ENCODE peak calls at places on chromosomes 4 and X, in seven cellular contexts. Q is progenitor cell of endocrine pancreas, A is fibroblast of villous mesenchyme, P is HFFc6, U is fibroblast of lung, V is sigmoid colon, H is endothelial cell. C is an unnamed sample.

GRCh38 chr4:110589297-110589696 is 33.6 kb downstream of the PITX2 start:
- DNase-seq in Q (no peak), A (peak), P (peak), U (peak), V (no peak), H (no peak), C (no peak)

GRCh38 chr4:54016504-54016903 is 47.9 kb downstream of the CHIC2 start:
- DNase-seq in Q (no peak), A (no peak), P (no peak), U (no peak), V (no peak), H (no peak), C (no peak)

GRCh38 chr4:8537041-8537461 is 43.1 kb upstream of the GPR78 start:
- DNase-seq in Q (no peak), A (peak), P (peak), U (peak), V (peak), H (no peak), C (no peak)

GRCh38 chr4:8364141-8364540 is 76.4 kb downstream of the ACOX3 start:
- DNase-seq in Q (no peak), A (no peak), P (no peak), U (no peak), V (peak), H (no peak), C (no peak)

GRCh38 chr4:163505374-163505773 is 10.9 kb downstream of the TMA16 start:
- DNase-seq in Q (no peak), A (peak), P (no peak), U (no peak), V (no peak), H (no peak), C (no peak)

GRCh38 chr4:1376841-1377605 is 29.2 kb downstream of the NKX1-1 start:
- DNase-seq in Q (no peak), A (no peak), P (no peak), U (no peak), V (peak), H (no peak), C (no peak)

GRCh38 chrX:130419263-130419662 is 17.5 kb downstream of the RBMX2 start:
- DNase-seq in Q (no peak), A (no peak), P (no peak), U (no peak), V (no peak), H (no peak), C (no peak)

GRCh38 chr4:30973993-30974392 is 253.8 kb downstream of the PCDH7 start:
- DNase-seq in Q (no peak), A (no peak), P (no peak), U (no peak), V (no peak), H (no peak), C (no peak)

GRCh38 chr4:3269105-3269927 is 20.4 kb downstream of the MSANTD1 start:
- DNase-seq in Q (peak), A (no peak), P (no peak), U (no peak), V (peak), H (no peak), C (no peak)

GRCh38 chr4:15851969-15852368 is 73.8 kb downstream of the CD38 start:
- DNase-seq in Q (no peak), A (no peak), P (no peak), U (no peak), V (no peak), H (no peak), C (no peak)

DNA sequence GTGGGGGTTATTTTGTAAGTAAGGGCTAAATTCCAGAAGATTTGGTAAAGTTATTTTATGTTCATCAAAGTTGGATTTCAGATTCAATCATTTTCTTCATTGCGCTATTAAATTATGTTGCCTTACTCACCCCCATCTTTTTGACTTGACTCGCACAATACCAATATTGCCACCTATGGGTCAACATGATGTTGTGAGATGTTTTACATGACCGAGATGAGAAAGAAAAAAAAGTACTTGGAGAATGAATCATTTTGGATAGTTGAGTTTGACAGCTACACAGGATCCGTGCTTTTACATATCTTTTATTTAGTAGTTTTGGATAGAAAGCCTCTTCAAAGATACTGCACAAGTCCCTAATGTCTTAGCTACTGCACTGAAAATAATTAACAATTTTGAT is 224.2 kb upstream of the EMCN start:
- DNase-seq in Q (no peak), A (peak), P (peak), U (peak), V (no peak), H (no peak), C (peak)
- TF ChIP-seq CTCF in Q (peak), A (peak), P (peak), U (peak), V (no peak), H (peak), C (peak)

GRCh38 chrX:19515615-19516105 is 352 bp upstream of the MAP3K15 start:
- DNase-seq in Q (no peak), A (no peak), P (no peak), U (no peak), V (no peak), H (no peak), C (no peak)
- TF ChIP-seq CTCF in Q (peak), A (no peak), P (no peak), U (no peak), V (no peak), H (peak), C (peak)

GRCh38 chr4:11632015-11632414 is 203.3 kb upstream of the HS3ST1 start:
- DNase-seq in Q (no peak), A (no peak), P (no peak), U (no peak), V (no peak), H (no peak), C (no peak)

GRCh38 chr4:11635336-11635735 is 206.6 kb upstream of the HS3ST1 start:
- DNase-seq in Q (no peak), A (peak), P (no peak), U (peak), V (no peak), H (no peak), C (no peak)

GRCh38 chr4:11633435-11633834 is 204.7 kb upstream of the HS3ST1 start:
- DNase-seq in Q (no peak), A (no peak), P (no peak), U (no peak), V (no peak), H (no peak), C (no peak)

GRCh38 chr4:11632488-11632887 is 203.8 kb upstream of the HS3ST1 start:
- DNase-seq in Q (no peak), A (no peak), P (no peak), U (no peak), V (no peak), H (no peak), C (no peak)

DNA sequence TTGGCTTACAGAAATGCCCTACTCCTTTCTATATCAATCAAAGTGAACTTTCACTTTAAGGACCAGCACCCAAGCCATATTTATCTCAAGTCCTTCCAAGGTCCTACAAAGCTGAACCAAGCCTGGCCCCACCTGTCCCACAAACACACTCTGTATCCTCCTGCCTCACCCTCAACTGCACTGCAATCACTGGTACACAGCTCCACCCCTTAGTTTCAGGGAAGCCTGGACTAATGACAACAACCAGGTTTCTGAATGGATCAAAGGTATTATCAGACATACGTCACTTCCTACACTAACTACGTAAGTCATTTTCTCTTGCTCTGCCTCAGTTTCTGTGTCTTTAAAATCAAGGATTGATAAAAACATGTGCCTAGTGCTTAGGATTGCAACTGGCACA is 205.6 kb upstream of the HS3ST1 start:
- DNase-seq in Q (no peak), A (no peak), P (no peak), U (no peak), V (no peak), H (no peak), C (no peak)
- TF ChIP-seq CTCF in Q (no peak), A (no peak), P (no peak), U (no peak), V (no peak), H (no peak), C (no peak)

DNA sequence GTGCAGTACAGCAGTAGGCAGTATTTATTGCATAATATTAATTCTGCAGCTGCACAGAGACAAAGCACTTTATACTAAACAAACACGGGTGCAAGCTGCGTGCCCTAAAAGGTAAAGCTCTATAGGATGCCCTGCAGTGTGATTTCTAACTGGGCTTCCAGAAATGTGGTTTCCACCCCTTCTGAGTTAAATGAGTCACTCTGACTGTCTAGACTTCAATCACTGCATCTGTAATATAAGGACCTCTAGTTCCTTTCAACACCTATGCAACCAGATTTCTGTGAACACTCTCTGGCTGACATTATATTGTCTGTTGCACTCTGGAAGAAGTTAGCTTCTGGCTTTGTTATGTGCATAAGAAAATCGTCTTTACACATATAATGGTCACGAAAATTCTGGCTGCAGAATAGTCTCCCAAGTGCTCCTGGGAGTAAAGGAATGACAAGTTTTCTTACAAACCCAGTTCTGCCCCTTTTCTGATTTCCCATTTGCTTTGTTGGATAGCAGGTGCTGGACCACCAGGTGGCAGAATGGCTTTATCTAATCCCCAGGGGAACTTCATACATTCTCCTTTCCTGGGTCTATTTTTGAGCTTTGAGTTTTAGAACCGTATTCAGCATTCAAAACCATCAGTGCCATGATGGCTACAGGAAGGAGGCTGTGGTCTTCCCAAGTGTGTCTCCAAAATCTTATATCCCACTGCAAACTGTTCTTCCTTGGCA is 842.2 kb downstream of the STIM2 start:
- DNase-seq in Q (no peak), A (no peak), P (no peak), U (peak), V (no peak), H (peak), C (peak)
- TF ChIP-seq CTCF in Q (peak), A (peak), P (peak), U (peak), V (no peak), H (peak), C (peak)

C was measured in GM13977.